ENCODE peak calls at places on chromosome 7, in four cellular contexts. One of them, this sample, is unnamed.
A peak's percentile ranks its signal among the peaks of the same experiment; 100 is the strongest.

GRCh38 chr7:6271694-6272371 is 591 bp downstream of the CYTH3 start:
- DNase-seq in coronary artery: peak; percentile 79
- DNase-seq in GM23338: no peak
- DNase-seq in fibroblast of lung: no peak
- DNase-seq in this sample: peak; percentile 24

GRCh38 chr7:151704284-151704968 is 172.5 kb downstream of the PRKAG2 start:
- DNase-seq in GM23338: no peak
- DNase-seq in coronary artery: no peak
- DNase-seq in fibroblast of lung: no peak
- DNase-seq in this sample: no peak

GRCh38 chr7:155644971-155645509 is 579 bp downstream of the RBM33 start:
- DNase-seq in fibroblast of lung: peak; percentile 28
- DNase-seq in coronary artery: no peak
- DNase-seq in GM23338: peak; percentile 63
- DNase-seq in this sample: peak; percentile 17

GRCh38 chr7:65832281-65832680 is 40.6 kb upstream of the VKORC1L1 start:
- DNase-seq in fibroblast of lung: peak; percentile 45
- DNase-seq in coronary artery: no peak
- DNase-seq in GM23338: peak; percentile 51
- DNase-seq in this sample: no peak

GRCh38 chr7:39700932-39701331 is 77.6 kb downstream of the RALA start:
- DNase-seq in GM23338: no peak
- DNase-seq in fibroblast of lung: no peak
- DNase-seq in coronary artery: no peak
- DNase-seq in this sample: no peak

GRCh38 chr7:79377097-79377496 is 76.4 kb downstream of the MAGI2 start:
- DNase-seq in fibroblast of lung: no peak
- DNase-seq in GM23338: no peak
- DNase-seq in coronary artery: no peak
- DNase-seq in this sample: no peak

GRCh38 chr7:12670759-12671545 is 16.5 kb upstream of the ARL4A start:
- DNase-seq in fibroblast of lung: no peak
- DNase-seq in GM23338: no peak
- DNase-seq in coronary artery: no peak
- DNase-seq in this sample: no peak

GRCh38 chr7:32058017-32058416 is 12.2 kb downstream of the PDE1C start:
- DNase-seq in coronary artery: no peak
- DNase-seq in fibroblast of lung: peak; percentile 60
- DNase-seq in GM23338: no peak
- DNase-seq in this sample: no peak

GRCh38 chr7:129896568-129897382 is 56.0 kb downstream of the UBE2H start:
- DNase-seq in fibroblast of lung: peak; percentile 79
- DNase-seq in GM23338: no peak
- DNase-seq in coronary artery: no peak
- DNase-seq in this sample: no peak

GRCh38 chr7:79046061-79046460 is 407.4 kb downstream of the MAGI2 start:
- DNase-seq in coronary artery: no peak
- DNase-seq in GM23338: no peak
- DNase-seq in fibroblast of lung: no peak
- DNase-seq in this sample: no peak

GRCh38 chr7:7829667-7830066 is 111.3 kb upstream of the RPA3 start:
- DNase-seq in fibroblast of lung: no peak
- DNase-seq in GM23338: no peak
- DNase-seq in coronary artery: no peak
- DNase-seq in this sample: no peak

GRCh38 chr7:72710983-72711382 is 117.0 kb downstream of the TYW1B start:
- DNase-seq in coronary artery: no peak
- DNase-seq in GM23338: no peak
- DNase-seq in fibroblast of lung: no peak
- DNase-seq in this sample: no peak

GRCh38 chr7:151808296-151809155 is 68.4 kb downstream of the PRKAG2 start:
- DNase-seq in coronary artery: no peak
- DNase-seq in fibroblast of lung: peak; percentile 30
- DNase-seq in GM23338: no peak
- DNase-seq in this sample: no peak

GRCh38 chr7:47846117-47846836 is 102.0 kb downstream of the PKD1L1 start:
- DNase-seq in coronary artery: no peak
- DNase-seq in GM23338: no peak
- DNase-seq in fibroblast of lung: peak; percentile 73
- DNase-seq in this sample: no peak

GRCh38 chr7:45658716-45659495 is 84.7 kb downstream of the ADCY1 start:
- DNase-seq in coronary artery: no peak
- DNase-seq in fibroblast of lung: no peak
- DNase-seq in GM23338: no peak
- DNase-seq in this sample: no peak

GRCh38 chr7:80153446-80153845 is 18.8 kb downstream of the GNAI1 start:
- DNase-seq in coronary artery: no peak
- DNase-seq in GM23338: no peak
- DNase-seq in fibroblast of lung: peak; percentile 50
- DNase-seq in this sample: no peak

GRCh38 chr7:155965010-155965409 is 152.7 kb upstream of the SHH start:
- DNase-seq in coronary artery: no peak
- DNase-seq in GM23338: no peak
- DNase-seq in fibroblast of lung: peak; percentile 58
- DNase-seq in this sample: no peak

GRCh38 chr7:110881731-110882130 is 209.2 kb upstream of the LRRN3 start:
- DNase-seq in coronary artery: no peak
- DNase-seq in fibroblast of lung: no peak
- DNase-seq in GM23338: no peak
- DNase-seq in this sample: no peak

DNA sequence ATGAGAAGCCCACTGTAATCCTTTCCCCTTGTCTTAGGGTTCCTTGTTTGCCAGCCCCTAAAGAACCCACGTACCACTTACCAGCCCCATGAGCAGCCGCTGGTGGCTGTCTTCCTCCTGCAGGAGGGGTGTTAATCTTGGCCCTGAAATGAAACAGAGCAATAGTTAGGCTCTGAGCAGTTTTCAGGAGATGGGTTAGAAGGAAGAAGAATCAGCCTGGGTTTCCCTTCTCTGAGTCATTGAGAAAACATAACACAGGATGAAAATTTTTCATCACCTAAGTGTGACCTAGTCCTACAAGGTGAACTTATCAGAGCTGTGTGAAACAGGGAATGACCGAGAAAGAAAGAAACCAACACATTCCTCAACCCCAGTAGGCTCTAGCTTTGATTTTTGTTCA is 90.0 kb downstream of the GSAP start:
- DNase-seq in coronary artery: no peak
- DNase-seq in GM23338: no peak
- DNase-seq in fibroblast of lung: no peak
- DNase-seq in this sample: no peak
- H3K27ac ChIP-seq in coronary artery: peak overlapping the region; percentile 61
- H3K27ac ChIP-seq in GM23338: no peak overlapping the region
- H3K27ac ChIP-seq in fibroblast of lung: no peak overlapping the region
- H3K27ac ChIP-seq in this sample: peak overlapping the region; percentile 69

DNA sequence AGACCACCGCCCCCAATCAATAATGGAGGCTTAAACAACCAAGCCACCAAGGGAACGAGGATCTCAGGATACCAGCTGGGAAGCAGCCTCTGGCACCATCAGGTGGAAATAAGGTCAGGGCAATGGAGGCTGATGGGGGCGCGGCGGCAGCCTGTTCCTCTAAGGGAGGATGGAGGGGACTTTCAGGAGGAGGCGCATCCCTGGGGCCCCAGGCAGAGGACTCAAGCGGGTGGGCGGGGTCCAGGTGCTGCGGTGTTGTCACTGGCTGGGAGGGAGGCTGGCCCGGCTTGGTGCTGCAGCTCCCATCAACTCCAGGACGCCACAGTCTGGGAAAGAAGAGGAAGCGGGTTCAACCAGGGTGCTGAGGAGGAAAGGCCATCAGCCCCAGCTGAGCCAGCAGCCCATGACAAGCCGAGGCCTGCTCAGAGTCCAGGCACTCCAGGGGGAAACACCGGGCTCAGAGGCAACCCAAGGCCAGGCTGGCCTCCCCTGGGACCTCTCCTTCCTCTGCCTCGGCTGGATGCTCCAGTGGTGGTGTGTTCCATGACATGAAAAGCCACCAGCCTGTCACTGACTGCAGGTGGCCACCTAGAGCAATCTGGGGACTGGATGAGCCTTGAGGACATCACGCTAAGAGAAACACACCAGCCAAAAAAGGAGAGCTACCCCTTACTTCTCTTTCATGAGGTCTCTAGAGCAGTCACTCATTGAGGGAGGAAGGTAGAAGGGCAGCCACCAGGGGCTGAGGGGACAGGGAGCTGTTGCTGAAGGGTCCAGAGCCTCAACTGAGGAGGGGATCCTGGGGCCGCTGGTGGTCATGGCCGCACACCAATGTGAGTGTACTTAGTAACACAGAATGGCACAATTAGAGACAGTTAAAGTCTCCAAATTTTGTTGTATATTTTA is 4.6 kb downstream of the GIGYF1 start:
- DNase-seq in coronary artery: no peak
- DNase-seq in GM23338: peak; percentile 41
- DNase-seq in fibroblast of lung: no peak
- DNase-seq in this sample: no peak
- H3K4me3 ChIP-seq in coronary artery: no peak overlapping the region
- H3K4me3 ChIP-seq in GM23338: no peak overlapping the region
- H3K4me3 ChIP-seq in fibroblast of lung: no peak overlapping the region
- H3K4me3 ChIP-seq in this sample: no peak overlapping the region

DNA sequence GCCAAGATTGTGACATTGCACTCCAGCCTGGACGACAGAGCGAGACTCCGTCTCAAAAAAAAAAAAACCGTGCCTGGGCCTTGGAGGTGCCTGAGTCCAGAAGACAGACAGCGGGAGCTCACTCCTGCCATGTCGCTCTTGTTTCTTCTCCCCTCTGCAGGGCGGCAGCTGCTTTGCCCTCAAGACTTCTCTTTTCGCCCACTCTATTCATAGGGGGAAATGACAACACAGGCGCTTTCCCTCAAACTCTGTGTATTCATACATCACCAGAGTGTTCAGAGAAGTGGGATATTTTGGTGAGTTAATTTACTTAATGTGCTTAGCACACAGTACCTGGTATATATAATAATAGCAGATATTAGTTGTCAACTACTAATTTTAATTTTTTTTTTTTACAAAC is 44.5 kb downstream of the FOXK1 start:
- DNase-seq in fibroblast of lung: no peak
- DNase-seq in coronary artery: no peak
- DNase-seq in GM23338: no peak
- DNase-seq in this sample: no peak
- H3K27ac ChIP-seq in fibroblast of lung: no peak overlapping the region
- H3K27ac ChIP-seq in coronary artery: peak overlapping the region; percentile 98
- H3K27ac ChIP-seq in GM23338: no peak overlapping the region
- H3K27ac ChIP-seq in this sample: peak overlapping the region; percentile 96

GRCh38 chr7:90720970-90721768 is 125.0 kb downstream of the CDK14 start:
- DNase-seq in GM23338: peak; percentile 43
- DNase-seq in fibroblast of lung: peak; percentile 79
- DNase-seq in coronary artery: no peak
- DNase-seq in this sample: peak; percentile 78
- H3K4me3 ChIP-seq in GM23338: no peak overlapping the region
- H3K4me3 ChIP-seq in fibroblast of lung: no peak overlapping the region
- H3K4me3 ChIP-seq in coronary artery: no peak overlapping the region
- H3K4me3 ChIP-seq in this sample: no peak overlapping the region

DNA sequence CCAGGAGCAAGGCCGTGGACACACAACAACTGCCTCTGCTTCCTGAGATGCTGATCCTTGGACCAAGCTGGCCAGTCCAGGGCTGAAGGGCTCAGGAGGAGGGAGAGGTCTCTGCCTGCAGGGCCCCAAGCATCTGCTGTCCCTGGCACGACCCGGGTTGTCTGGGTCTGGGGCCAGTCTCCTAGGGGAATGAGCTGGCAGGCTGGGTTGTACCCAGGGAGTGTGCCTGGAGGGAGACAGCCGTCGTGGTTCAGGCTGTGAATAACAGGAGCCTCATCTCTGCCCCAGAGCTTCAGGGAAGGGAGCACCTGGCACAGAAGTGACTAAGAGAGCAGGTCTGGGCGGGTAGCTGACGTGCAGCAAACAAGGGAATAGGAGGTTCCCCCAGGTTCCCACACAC is 17.9 kb upstream of the SERPINE1 start:
- DNase-seq in fibroblast of lung: no peak
- DNase-seq in GM23338: no peak
- DNase-seq in coronary artery: no peak
- DNase-seq in this sample: no peak
- H3K27ac ChIP-seq in fibroblast of lung: no peak overlapping the region
- H3K27ac ChIP-seq in GM23338: no peak overlapping the region
- H3K27ac ChIP-seq in coronary artery: peak overlapping the region; percentile 31
- H3K27ac ChIP-seq in this sample: no peak overlapping the region

GRCh38 chr7:116356333-116356965 is 143.1 kb upstream of the CAV2 start:
- DNase-seq in coronary artery: no peak
- DNase-seq in GM23338: no peak
- DNase-seq in fibroblast of lung: no peak
- DNase-seq in this sample: no peak

GRCh38 chr7:116353614-116354013 is 143.3 kb downstream of the TES start:
- DNase-seq in fibroblast of lung: peak; percentile 33
- DNase-seq in GM23338: no peak
- DNase-seq in coronary artery: peak; percentile 77
- DNase-seq in this sample: peak; percentile 46

GRCh38 chr7:116354171-116354545 is 143.8 kb downstream of the TES start:
- DNase-seq in coronary artery: peak; percentile 77
- DNase-seq in GM23338: no peak
- DNase-seq in fibroblast of lung: peak; percentile 91
- DNase-seq in this sample: peak; percentile 60

GRCh38 chr7:116355423-116355765 is 144.1 kb upstream of the CAV2 start:
- DNase-seq in coronary artery: no peak
- DNase-seq in GM23338: no peak
- DNase-seq in fibroblast of lung: no peak
- DNase-seq in this sample: no peak

GRCh38 chr7:116354546-116355422 is 144.4 kb downstream of the TES start:
- DNase-seq in coronary artery: peak; percentile 91
- DNase-seq in fibroblast of lung: peak; percentile 99
- DNase-seq in GM23338: peak; percentile 34
- DNase-seq in this sample: peak; percentile 88
- H3K4me3 ChIP-seq in coronary artery: peak overlapping the region; percentile 55
- H3K4me3 ChIP-seq in fibroblast of lung: peak overlapping the region; percentile 36
- H3K4me3 ChIP-seq in GM23338: no peak overlapping the region
- H3K4me3 ChIP-seq in this sample: no peak overlapping the region

DNA sequence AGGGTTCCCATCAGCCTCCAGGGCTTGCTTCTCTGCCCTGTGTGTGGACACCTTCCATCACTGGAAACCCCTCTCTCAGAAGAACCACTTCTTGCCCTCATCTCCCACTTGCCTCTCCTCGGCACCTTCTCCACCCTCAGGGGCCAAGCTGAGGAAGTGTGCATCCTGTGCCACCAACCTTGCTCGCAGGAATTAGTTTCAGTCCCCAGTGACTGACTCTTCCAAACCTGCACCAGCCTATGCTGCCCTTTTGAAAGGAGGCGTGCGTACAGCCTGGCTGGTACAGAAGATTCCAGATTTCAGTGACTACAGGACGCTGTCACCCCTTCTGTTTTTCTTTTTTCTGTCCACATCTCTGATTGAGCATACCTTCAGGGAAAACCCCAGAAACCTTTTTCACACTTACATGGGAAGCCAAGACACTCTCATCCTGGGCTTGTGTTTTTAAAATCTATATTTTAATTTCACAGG is 67.1 kb downstream of the IKZF1 start:
- DNase-seq in coronary artery: no peak
- DNase-seq in fibroblast of lung: no peak
- DNase-seq in GM23338: no peak
- DNase-seq in this sample: no peak
- H3K27ac ChIP-seq in coronary artery: no peak overlapping the region
- H3K27ac ChIP-seq in fibroblast of lung: no peak overlapping the region
- H3K27ac ChIP-seq in GM23338: no peak overlapping the region
- H3K27ac ChIP-seq in this sample: no peak overlapping the region